ENCODE peak calls at places on chromosomes 11 and 22, in five cellular contexts. U, E, K, G and P are unnamed samples.

GRCh38 chr11:69277074-69277809 is 16.7 kb upstream of the MYEOV start:
- DNase-seq in U (no peak), K (no peak), G (peak), E (no peak), P (no peak)

GRCh38 chr11:2535673-2536439 is 91.0 kb downstream of the KCNQ1 start:
- DNase-seq in K (peak), G (peak), U (no peak), E (no peak), P (no peak)

GRCh38 chr11:122756417-122756816 is 81.9 kb upstream of the CRTAM start:
- DNase-seq in U (no peak), G (no peak), K (no peak), E (peak), P (no peak)

GRCh38 chr11:73241300-73241699 is 23.2 kb downstream of the P2RY2 start:
- DNase-seq in G (no peak), K (no peak), E (no peak), U (no peak), P (no peak)

GRCh38 chr11:37988031-37988430 is 1390.0 kb upstream of the RAG2 start:
- DNase-seq in K (no peak), G (no peak), E (no peak), U (peak), P (no peak)

GRCh38 chr11:28384418-28384817 is 276.2 kb downstream of the METTL15 start:
- DNase-seq in G (no peak), K (no peak), E (no peak), U (peak), P (no peak)

GRCh38 chr11:103601230-103601846 is 435.1 kb upstream of the DDI1 start:
- DNase-seq in E (no peak), K (peak), G (peak), U (peak), P (no peak)

GRCh38 chr22:47628477-47629272 is 866.2 kb downstream of the TBC1D22A start:
- DNase-seq in E (no peak), G (no peak), K (no peak), U (no peak), P (no peak)

GRCh38 chr11:2269601-2270321 is 627 bp downstream of the ASCL2 start:
- DNase-seq in G (peak), E (no peak), U (peak), K (peak), P (peak)

GRCh38 chr11:116993599-116993998 is 104.6 kb downstream of the SIK3 start:
- DNase-seq in E (no peak), U (peak), G (no peak), K (no peak), P (no peak)

GRCh38 chr22:28462041-28462440 is 217.6 kb downstream of the TTC28 start:
- DNase-seq in E (no peak), G (no peak), K (no peak), U (no peak), P (no peak)

GRCh38 chr11:63534895-63535461 is 1.6 kb upstream of the PLAAT4 start:
- DNase-seq in K (no peak), U (no peak), E (no peak), G (no peak), P (no peak)

GRCh38 chr11:73267921-73268540 is 4.1 kb upstream of the P2RY6 start:
- DNase-seq in K (no peak), U (no peak), E (peak), G (no peak), P (no peak)

GRCh38 chr11:2219318-2220017 is 47.9 kb upstream of the TH start:
- DNase-seq in E (no peak), G (no peak), U (no peak), K (no peak), P (no peak)

GRCh38 chr11:124745270-124745834 is 5.6 kb downstream of the NRGN start:
- DNase-seq in G (peak), K (no peak), E (no peak), U (no peak), P (no peak)

GRCh38 chr22:43237280-43237679 is 50.3 kb upstream of the TTLL12 start:
- DNase-seq in K (no peak), U (no peak), G (no peak), E (no peak), P (no peak)

GRCh38 chr22:31556627-31557203 is 60.4 kb downstream of the SFI1 start:
- DNase-seq in G (no peak), E (no peak), K (no peak), U (peak), P (no peak)

GRCh38 chr11:35511666-35512065 is 13.8 kb downstream of the PAMR1 start:
- DNase-seq in U (peak), G (no peak), K (peak), E (no peak), P (no peak)

GRCh38 chr11:3058753-3059664 is 1.8 kb upstream of the CARS1 start:
- DNase-seq in U (peak), G (no peak), K (no peak), E (no peak), P (no peak)

GRCh38 chr11:64799256-64799924 is 3.6 kb downstream of the MAP4K2 start:
- DNase-seq in G (peak), U (no peak), K (no peak), E (no peak), P (no peak)

GRCh38 chr11:9397746-9398680 is 13.6 kb downstream of the IPO7 start:
- DNase-seq in G (no peak), K (no peak), E (no peak), U (no peak), P (no peak)

GRCh38 chr11:6229911-6230310 is 4.5 kb downstream of the FHIP1B start:
- DNase-seq in E (no peak), K (no peak), G (no peak), U (no peak), P (no peak)

GRCh38 chr11:67265633-67266423 is 445 bp upstream of the GRK2 start:
- DNase-seq in U (peak), K (peak), E (peak), G (peak), P (peak)

GRCh38 chr22:39254789-39255298 is 10.1 kb upstream of the PDGFB start:
- DNase-seq in E (no peak), U (peak), K (no peak), G (no peak), P (no peak)

GRCh38 chr11:32960553-32961164 is 55.0 kb upstream of the DEPDC7 start:
- DNase-seq in E (no peak), K (no peak), U (peak), G (no peak), P (no peak)

GRCh38 chr11:36462321-36462720 is 47.8 kb downstream of the TRAF6 start:
- DNase-seq in E (no peak), U (no peak), K (no peak), G (no peak), P (no peak)

GRCh38 chr11:14059491-14059890 is 97.0 kb downstream of the SPON1 start:
- DNase-seq in U (peak), K (no peak), E (no peak), G (no peak), P (no peak)

GRCh38 chr11:70790671-70791300 is 392.5 kb downstream of the CTTN start:
- DNase-seq in E (no peak), U (no peak), K (no peak), G (no peak), P (no peak)

GRCh38 chr22:40023226-40023925 is 28.6 kb downstream of the FAM83F start:
- DNase-seq in U (no peak), K (no peak), E (no peak), G (no peak), P (no peak)

GRCh38 chr11:27524155-27524554 is 17.6 kb upstream of the LIN7C start:
- DNase-seq in U (peak), G (no peak), E (no peak), K (no peak), P (no peak)

GRCh38 chr11:115476463-115477286 is 27.5 kb downstream of the CADM1 start:
- DNase-seq in G (no peak), K (no peak), U (no peak), E (no peak), P (no peak)

GRCh38 chr11:16909375-16910035 is 104.7 kb downstream of the PLEKHA7 start:
- DNase-seq in E (no peak), G (no peak), K (no peak), U (no peak), P (no peak)

GRCh38 chr11:77102246-77103210 is at the start of gene OMP:
- DNase-seq in U (no peak), K (no peak), G (peak), E (no peak), P (no peak)

GRCh38 chr11:103055174-103055890 is 36.6 kb downstream of the DCUN1D5 start:
- DNase-seq in U (peak), E (no peak), K (no peak), G (no peak), P (no peak)

GRCh38 chr22:42967933-42968332 is 47.0 kb downstream of the PACSIN2 start:
- DNase-seq in G (no peak), E (no peak), K (no peak), U (peak), P (no peak)

GRCh38 chr22:40183029-40183581 is 5.4 kb downstream of the TNRC6B start:
- DNase-seq in K (no peak), G (no peak), U (peak), E (no peak), P (no peak)

GRCh38 chr11:67290801-67291200 is 1.7 kb downstream of the ANKRD13D start:
- DNase-seq in U (no peak), E (no peak), G (peak), K (no peak), P (no peak)

GRCh38 chr11:47056261-47056915 is 119.8 kb downstream of the CSTPP1 start:
- DNase-seq in E (no peak), U (peak), K (no peak), G (no peak), P (no peak)

GRCh38 chr22:16966251-16966650 is 41.8 kb downstream of the GAB4 start:
- DNase-seq in U (no peak), G (no peak), E (no peak), K (no peak), P (no peak)

GRCh38 chr11:96466607-96467006 is 76.8 kb downstream of the JRKL start:
- DNase-seq in U (no peak), K (no peak), G (no peak), E (no peak), P (no peak)
- TF ChIP-seq CTCF in U (no peak), K (no peak), G (no peak), E (no peak), P (no peak)

GRCh38 chr22:38104084-38104483 is 6.4 kb downstream of the BAIAP2L2 start:
- DNase-seq in K (no peak), U (peak), E (no peak), G (no peak), P (no peak)
- TF ChIP-seq CTCF in K (peak), U (peak), E (no peak), G (no peak), P (no peak)

GRCh38 chr22:50716291-50717024 is 21.5 kb upstream of the ACR start:
- DNase-seq in G (no peak), E (no peak), K (no peak), U (no peak), P (no peak)

GRCh38 chr22:50719814-50720300 is 18.1 kb upstream of the ACR start:
- DNase-seq in K (no peak), U (no peak), G (no peak), E (no peak), P (no peak)

GRCh38 chr22:50718352-50718709 is 19.7 kb upstream of the ACR start:
- DNase-seq in U (no peak), G (no peak), E (no peak), K (no peak), P (no peak)

GRCh38 chr22:50715776-50716175 is 22.2 kb upstream of the ACR start:
- DNase-seq in U (no peak), K (no peak), G (peak), E (no peak), P (no peak)

GRCh38 chr22:50717709-50718351 is 20.2 kb upstream of the ACR start:
- DNase-seq in U (no peak), K (no peak), G (no peak), E (no peak), P (no peak)
- TF ChIP-seq CTCF in U (no peak), K (no peak), G (no peak), E (no peak), P (no peak)

DNA sequence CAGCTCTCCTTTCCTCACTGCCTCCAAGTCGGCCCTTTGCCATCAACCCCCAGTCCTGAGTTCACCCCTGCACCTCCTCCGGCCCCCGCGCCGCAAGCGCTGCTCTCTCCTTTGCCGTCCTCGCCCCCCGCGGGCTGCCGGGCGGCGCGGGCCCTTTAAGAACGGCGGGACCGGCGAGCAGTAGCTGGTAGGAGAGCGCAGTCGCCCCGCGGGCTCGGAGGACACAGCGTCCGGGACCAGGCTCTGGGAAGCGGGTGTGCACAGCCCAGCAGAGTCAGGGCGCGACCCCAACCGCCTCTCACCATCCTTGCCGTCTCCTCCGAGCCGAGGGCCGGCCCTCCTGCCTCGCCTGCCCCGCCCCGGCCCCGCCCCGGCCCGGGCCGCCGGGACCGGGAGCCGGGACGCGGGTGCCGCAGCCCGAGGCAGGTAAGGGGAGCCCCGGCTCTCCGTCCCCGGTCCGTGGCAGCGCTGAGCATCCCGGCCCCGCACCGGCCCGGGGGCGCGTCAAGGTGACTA is at the start of gene ABCG4:
- DNase-seq in G (no peak), E (no peak), K (peak), U (peak), P (no peak)
- TF ChIP-seq CTCF in G (no peak), E (no peak), K (no peak), U (no peak), P (no peak)

GRCh38 chr11:111526501-111526900 is 11.9 kb downstream of the HOATZ start:
- DNase-seq in G (no peak), U (peak), K (no peak), E (no peak), P (no peak)

GRCh38 chr11:111527279-111527678 is 12.7 kb downstream of the HOATZ start:
- DNase-seq in G (no peak), K (no peak), E (no peak), U (no peak), P (no peak)

GRCh38 chr11:111530091-111530490 is 10.4 kb upstream of the LAYN start:
- DNase-seq in G (no peak), E (no peak), K (no peak), U (peak), P (no peak)

GRCh38 chr11:111531156-111531555 is 9.4 kb upstream of the LAYN start:
- DNase-seq in K (no peak), U (peak), E (no peak), G (no peak), P (no peak)

DNA sequence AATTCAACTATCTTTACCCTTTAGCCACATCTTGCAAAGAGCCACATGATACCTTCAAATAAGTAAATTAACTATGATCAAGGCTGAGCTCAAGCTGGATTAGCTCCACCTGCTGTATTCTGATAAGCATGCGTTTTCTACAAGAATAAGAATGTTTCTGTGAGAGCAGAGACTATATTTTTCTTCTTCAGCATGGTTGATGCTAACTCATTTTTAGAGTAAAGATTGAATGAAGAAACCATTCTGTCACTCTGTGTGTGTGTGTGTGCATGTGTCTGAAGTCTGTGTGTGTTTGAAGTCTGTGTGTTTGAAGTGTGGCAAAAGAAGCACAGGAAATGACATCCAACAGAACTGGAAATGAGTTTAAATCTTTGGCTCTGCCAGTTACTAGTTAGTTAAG is 12.0 kb upstream of the LAYN start:
- DNase-seq in E (no peak), U (peak), K (no peak), G (no peak), P (no peak)
- TF ChIP-seq CTCF in E (no peak), U (peak), K (no peak), G (no peak), P (no peak)

DNA sequence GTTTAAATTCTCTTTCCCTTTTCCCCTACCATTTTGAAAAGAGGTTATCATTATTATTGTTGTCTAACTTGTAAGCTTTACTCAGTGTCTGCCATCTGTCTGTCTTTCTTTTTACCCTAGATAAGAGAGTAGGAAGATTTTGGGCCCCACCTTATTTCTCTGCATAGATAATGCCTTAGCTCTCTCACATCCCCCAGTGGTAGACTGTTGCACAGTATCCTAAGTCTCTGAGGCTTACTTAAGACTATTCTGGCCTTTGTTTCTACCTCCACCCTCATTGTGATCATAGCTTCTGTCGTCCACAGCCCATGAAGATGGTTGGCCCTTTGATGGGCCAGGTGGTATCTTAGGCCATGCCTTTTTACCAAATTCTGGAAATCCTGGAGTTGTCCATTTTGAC is 3.6 kb upstream of the OR51L1 start:
- DNase-seq in G (no peak), E (no peak), U (no peak), K (no peak), P (no peak)
- TF ChIP-seq CTCF in G (no peak), E (no peak), U (no peak), K (no peak), P (no peak)

DNA sequence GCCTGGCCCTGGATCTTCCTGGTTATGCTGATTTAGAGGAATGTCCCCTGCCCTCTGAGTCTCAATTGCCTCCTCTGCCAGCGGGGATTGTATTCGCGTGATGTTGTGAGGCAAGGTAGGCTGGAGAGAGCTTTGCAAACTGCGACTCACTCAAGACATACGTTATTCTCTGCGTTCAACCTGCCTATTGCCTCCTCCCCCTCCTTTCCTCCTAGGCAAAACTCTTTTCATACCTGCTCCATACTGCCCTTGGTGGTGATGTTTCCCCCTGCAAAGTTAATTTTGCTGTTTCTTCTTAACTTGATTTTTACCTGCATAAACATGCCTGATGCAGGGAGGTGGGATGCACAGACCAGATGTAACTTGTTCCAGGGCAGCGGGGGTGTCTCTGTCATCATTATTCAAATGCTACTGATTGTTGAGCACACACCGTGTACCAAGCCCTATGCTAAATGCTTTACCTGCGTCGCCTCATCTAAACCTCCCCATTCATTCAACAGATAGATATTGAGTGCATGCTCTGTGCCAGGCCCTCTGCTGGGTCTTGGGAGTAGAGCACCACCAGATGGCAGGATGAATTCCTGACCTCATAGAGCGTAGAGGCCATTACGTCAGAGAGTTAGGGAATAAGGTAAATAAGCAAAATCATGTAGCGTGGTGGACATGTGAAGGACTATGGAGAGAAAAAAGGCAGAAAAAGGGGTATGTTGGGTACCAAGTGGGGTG is 29.0 kb downstream of the SGSM1 start:
- DNase-seq in U (peak), K (no peak), E (no peak), G (no peak), P (no peak)
- TF ChIP-seq CTCF in U (no peak), K (peak), E (no peak), G (no peak), P (no peak)

GRCh38 chr11:113131036-113131775 is 170.0 kb downstream of the NCAM1 start:
- DNase-seq in U (no peak), K (no peak), G (no peak), E (no peak), P (no peak)
- TF ChIP-seq CTCF in U (no peak), K (no peak), G (no peak), E (no peak), P (no peak)